ENCODE peak calls at places on chromosomes 6 and 20, in four cellular contexts. U is body of pancreas, J is stomach, A is esophagus squamous epithelium. N is an unnamed sample.

GRCh38 chr6:159655409-159655988 is 37.5 kb downstream of the SOD2 start:
- DNase-seq in J (no peak), A (no peak), U (no peak), N (no peak)

GRCh38 chr20:5735845-5736530 is 14.2 kb upstream of the SHLD1 start:
- DNase-seq in A (no peak), U (no peak), J (no peak), N (no peak)

GRCh38 chr20:53642196-53643030 is 48.8 kb upstream of the ZNF217 start:
- DNase-seq in J (peak; percentile 58), A (no peak), U (peak; percentile 85), N (peak; percentile 66)

GRCh38 chr6:36129889-36130671 is at the start of gene MAPK13:
- DNase-seq in U (peak; percentile 77), A (no peak), J (peak; percentile 66), N (peak; percentile 74)

GRCh38 chr20:2470051-2470431 is 548 bp downstream of the SNRPB start:
- DNase-seq in U (peak; percentile 39), A (no peak), J (no peak), N (peak; percentile 46)

GRCh38 chr20:50928469-50928868 is 2.8 kb downstream of the ADNP start:
- DNase-seq in J (no peak), U (no peak), A (no peak), N (no peak)

GRCh38 chr6:157823001-157823522 is at the start of gene SNX9:
- DNase-seq in J (peak; percentile 84), U (peak; percentile 85), A (no peak), N (peak; percentile 83)

GRCh38 chr6:113596907-113597583 is 260.1 kb upstream of the MARCKS start:
- DNase-seq in U (peak; percentile 67), J (peak; percentile 35), A (no peak), N (no peak)

GRCh38 chr6:82741996-82742385 is 323.6 kb downstream of the UBE3D start:
- DNase-seq in J (no peak), A (no peak), U (no peak), N (no peak)

GRCh38 chr6:49552596-49552995 is 2.1 kb downstream of the C6orf141 start:
- DNase-seq in U (no peak), A (no peak), J (no peak), N (no peak)

GRCh38 chr6:68740828-68741500 is 105.9 kb downstream of the ADGRB3 start:
- DNase-seq in A (no peak), U (no peak), J (no peak), N (no peak)

GRCh38 chr6:149218915-149219314 is 98.6 kb upstream of the TAB2 start:
- DNase-seq in A (no peak), U (no peak), J (no peak), N (no peak)

GRCh38 chr20:46634528-46634927 is 16.7 kb downstream of the SLC13A3 start:
- DNase-seq in J (no peak), A (no peak), U (no peak), N (no peak)

GRCh38 chr6:105619971-105620741 is 217.3 kb upstream of the PREP start:
- DNase-seq in U (no peak), J (no peak), A (no peak), N (no peak)

GRCh38 chr20:10705801-10706459 is 32.1 kb upstream of the JAG1 start:
- DNase-seq in U (no peak), J (peak; percentile 73), A (peak; percentile 4), N (peak; percentile 36)

GRCh38 chr6:89050155-89050554 is 30.4 kb upstream of the PNRC1 start:
- DNase-seq in U (peak; percentile 44), J (no peak), A (no peak), N (peak; percentile 18)

GRCh38 chr6:144659735-144660246 is 374.7 kb downstream of the UTRN start:
- DNase-seq in J (no peak), A (no peak), U (no peak), N (peak; percentile 18)

DNA sequence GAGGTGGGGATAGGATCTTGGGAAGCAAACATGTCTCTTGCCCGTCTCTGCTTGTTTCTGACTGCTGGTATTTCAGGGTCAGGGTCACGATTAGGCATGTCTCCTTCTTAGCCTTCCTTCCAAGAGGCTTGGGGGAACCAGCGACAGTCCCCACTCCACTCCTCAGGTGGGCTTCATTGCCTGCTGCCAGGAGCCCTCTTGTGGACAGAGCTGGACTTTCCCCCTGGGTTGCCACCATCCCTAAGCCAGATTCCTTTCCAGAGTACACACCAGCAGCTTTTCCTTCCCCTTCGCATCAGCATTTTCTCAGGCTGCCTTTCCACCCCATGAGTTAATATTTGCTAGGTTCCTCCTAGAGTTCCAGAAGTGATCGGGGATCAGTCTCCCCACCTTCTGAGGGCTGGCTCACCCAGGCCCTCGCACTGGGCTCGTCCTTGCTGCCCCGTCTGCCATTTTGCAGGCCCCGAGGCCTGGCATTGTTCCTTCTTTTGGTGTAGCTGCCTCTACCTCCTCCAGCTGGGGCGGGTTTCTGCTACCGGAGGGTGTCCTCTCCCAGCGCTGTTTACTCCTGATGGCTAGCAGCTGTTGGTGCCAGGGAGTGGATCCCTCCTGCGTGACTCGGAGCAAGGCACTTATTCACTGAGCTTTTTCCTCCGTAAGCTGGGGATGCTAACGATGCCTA is 8.8 kb upstream of the C20orf144 start:
- DNase-seq in J (peak; percentile 71), U (peak; percentile 81), A (no peak), N (peak; percentile 64)
- TF ChIP-seq POLR2A in J (no peak), U (no peak), A (no peak), N (no peak)

GRCh38 chr20:41169791-41170351 is 32.5 kb downstream of the PLCG1 start:
- DNase-seq in J (no peak), U (no peak), A (no peak), N (peak; percentile 4)
- H3K27ac ChIP-seq in J (no peak overlapping the region), U (no peak overlapping the region), A (peak overlapping the region; percentile 32), N (no peak overlapping the region)

DNA sequence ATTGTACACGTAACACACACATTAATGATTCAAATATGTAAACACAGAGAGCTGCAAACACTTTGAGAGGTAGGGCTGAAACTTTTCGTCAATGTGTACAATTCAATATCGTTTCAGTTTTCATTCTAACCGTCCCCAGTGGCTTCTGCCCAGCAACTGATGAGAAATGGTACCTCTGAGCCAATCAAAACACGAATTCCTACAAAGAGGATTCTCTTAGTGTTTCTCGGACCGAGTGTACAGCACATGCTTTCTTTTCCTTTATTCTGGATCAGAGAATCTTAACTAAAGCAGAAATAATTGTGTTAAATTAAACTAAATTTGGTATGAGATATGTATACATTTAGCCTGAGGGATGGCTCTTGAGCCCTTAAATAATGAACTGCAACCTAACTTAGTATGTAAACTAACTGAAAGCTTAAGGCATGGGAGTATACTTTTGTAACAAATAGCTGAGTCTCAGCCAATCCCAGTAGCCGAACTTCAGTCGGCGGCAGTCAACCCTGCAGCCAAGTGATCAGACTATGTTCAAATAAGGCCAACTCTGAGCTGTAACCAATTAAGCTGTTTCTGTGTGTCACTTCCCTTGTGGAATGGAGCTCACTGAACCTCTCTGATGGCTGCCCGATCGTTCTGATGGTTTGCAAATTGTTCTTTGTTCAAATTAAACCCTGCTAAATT is 16.1 kb downstream of the BTN2A1 start:
- DNase-seq in J (peak; percentile 87), A (peak; percentile 31), U (peak; percentile 81), N (peak; percentile 89)
- TF ChIP-seq POLR2A in J (no peak), A (peak; percentile 91), U (peak; percentile 50), N (peak; percentile 88)

GRCh38 chr6:85363870-85364269 is 86.0 kb upstream of the NT5E start:
- DNase-seq in A (no peak), U (no peak), J (no peak), N (no peak)
- H3K27ac ChIP-seq in A (no peak overlapping the region), U (no peak overlapping the region), J (no peak overlapping the region), N (no peak overlapping the region)

N was measured in transverse colon.